ENCODE peak calls at places on chromosome 13, in seven cellular contexts. C is mesenteric fat pad; V is mucosa of descending colon; I is HL-60; R is ACHN; O is stimulated activated naive B cell treated with anti-CD40 and anti-IgM and Interleukin-4, amounts not matched to agents 10 μg/mL and 1 μg/mL and 100 μg/mL, for 72 hours; T is lung microvascular endothelial cell. H is an unnamed sample.

GRCh38 chr13:20812890-20813289 is 39.1 kb upstream of the EEF1AKMT1 start:
- DNase-seq in C (no peak), V (no peak), I (no peak), R (no peak), O (no peak), T (peak), H (no peak)

GRCh38 chr13:80341771-80342271 is 895 bp upstream of the SPRY2 start:
- DNase-seq in C (no peak), V (peak), I (peak), R (peak), O (no peak), T (peak), H (no peak)

GRCh38 chr13:21537105-21537504 is 66.9 kb downstream of the MICU2 start:
- DNase-seq in C (no peak), V (no peak), I (no peak), R (no peak), O (no peak), T (no peak), H (no peak)

GRCh38 chr13:112782433-112783010 is 92.7 kb downstream of the ATP11A start:
- DNase-seq in C (peak), V (no peak), I (no peak), R (no peak), O (no peak), T (peak), H (peak)

GRCh38 chr13:74511523-74511922 is 377.3 kb upstream of the KLF12 start:
- DNase-seq in C (no peak), V (no peak), I (no peak), R (no peak), O (no peak), T (no peak), H (no peak)

GRCh38 chr13:33509642-33510229 is 224.2 kb upstream of the STARD13 start:
- DNase-seq in C (no peak), V (no peak), I (peak), R (no peak), O (no peak), T (peak), H (no peak)

GRCh38 chr13:113350065-113350937 is 13.6 kb downstream of the GRTP1 start:
- DNase-seq in C (no peak), V (no peak), I (no peak), R (no peak), O (no peak), T (no peak), H (no peak)

GRCh38 chr13:78593652-78594494 is 9.5 kb downstream of the POU4F1 start:
- DNase-seq in C (no peak), V (no peak), I (no peak), R (no peak), O (no peak), T (no peak), H (no peak)

GRCh38 chr13:40553356-40553755 is 113.1 kb downstream of the FOXO1 start:
- DNase-seq in C (no peak), V (no peak), I (no peak), R (no peak), O (no peak), T (no peak), H (no peak)

GRCh38 chr13:42478531-42479156 is 95.3 kb upstream of the TNFSF11 start:
- DNase-seq in C (no peak), V (no peak), I (no peak), R (peak), O (no peak), T (peak), H (no peak)

GRCh38 chr13:109348514-109349340 is 437.7 kb downstream of the IRS2 start:
- DNase-seq in C (no peak), V (no peak), I (no peak), R (no peak), O (no peak), T (no peak), H (no peak)

GRCh38 chr13:23516190-23516589 is 54.0 kb upstream of the TNFRSF19 start:
- DNase-seq in C (no peak), V (no peak), I (no peak), R (no peak), O (no peak), T (no peak), H (no peak)

H was measured in vagina.